ENCODE peak calls at places on chromosomes 11 and 22, in six cellular contexts. One of them, this sample, is unnamed.

GRCh38 chr11:46987183-46987582 is 50.6 kb downstream of the CSTPP1 start:
- DNase-seq in psoas muscle: no peak
- DNase-seq in fibroblast of lung: no peak
- DNase-seq in right cardiac atrium: no peak
- DNase-seq in neuronal stem cell: no peak
- DNase-seq in CD8-positive, alpha-beta T cell: no peak
- DNase-seq in this sample: no peak

GRCh38 chr22:44567846-44568493 is 69.9 kb upstream of the RTL6 start:
- DNase-seq in neuronal stem cell: no peak
- DNase-seq in right cardiac atrium: no peak
- DNase-seq in fibroblast of lung: peak; percentile 15
- DNase-seq in CD8-positive, alpha-beta T cell: peak; percentile 39
- DNase-seq in psoas muscle: peak; percentile 34
- DNase-seq in this sample: no peak

GRCh38 chr11:111586305-111586915 is 15.8 kb upstream of the SIK2 start:
- DNase-seq in psoas muscle: no peak
- DNase-seq in fibroblast of lung: peak; percentile 58
- DNase-seq in right cardiac atrium: no peak
- DNase-seq in CD8-positive, alpha-beta T cell: peak; percentile 58
- DNase-seq in neuronal stem cell: no peak
- DNase-seq in this sample: no peak

GRCh38 chr11:86374586-86374985 is at the start of gene CCDC81:
- DNase-seq in right cardiac atrium: peak; percentile 59
- DNase-seq in neuronal stem cell: peak; percentile 58
- DNase-seq in psoas muscle: no peak
- DNase-seq in CD8-positive, alpha-beta T cell: no peak
- DNase-seq in fibroblast of lung: peak; percentile 47
- DNase-seq in this sample: no peak

GRCh38 chr22:19916006-19916405 is 25.6 kb upstream of the COMT start:
- DNase-seq in CD8-positive, alpha-beta T cell: no peak
- DNase-seq in neuronal stem cell: no peak
- DNase-seq in right cardiac atrium: no peak
- DNase-seq in fibroblast of lung: no peak
- DNase-seq in psoas muscle: no peak
- DNase-seq in this sample: no peak

GRCh38 chr22:37230673-37231405 is 13.2 kb downstream of the RAC2 start:
- DNase-seq in psoas muscle: no peak
- DNase-seq in neuronal stem cell: no peak
- DNase-seq in right cardiac atrium: peak; percentile 25
- DNase-seq in fibroblast of lung: peak; percentile 7
- DNase-seq in CD8-positive, alpha-beta T cell: peak; percentile 77
- DNase-seq in this sample: no peak

GRCh38 chr11:61799665-61800284 is 7.1 kb downstream of the FEN1 start:
- DNase-seq in right cardiac atrium: peak; percentile 2
- DNase-seq in fibroblast of lung: no peak
- DNase-seq in CD8-positive, alpha-beta T cell: no peak
- DNase-seq in psoas muscle: no peak
- DNase-seq in neuronal stem cell: no peak
- DNase-seq in this sample: no peak

GRCh38 chr11:134661660-134662059 is 249.6 kb upstream of the B3GAT1 start:
- DNase-seq in neuronal stem cell: no peak
- DNase-seq in psoas muscle: no peak
- DNase-seq in CD8-positive, alpha-beta T cell: no peak
- DNase-seq in fibroblast of lung: no peak
- DNase-seq in right cardiac atrium: no peak
- DNase-seq in this sample: no peak

GRCh38 chr11:592501-592900 is 16.2 kb downstream of the PHRF1 start:
- DNase-seq in right cardiac atrium: no peak
- DNase-seq in neuronal stem cell: no peak
- DNase-seq in psoas muscle: no peak
- DNase-seq in fibroblast of lung: no peak
- DNase-seq in CD8-positive, alpha-beta T cell: no peak
- DNase-seq in this sample: no peak

GRCh38 chr22:43837666-43838065 is 24.6 kb downstream of the SULT4A1 start:
- DNase-seq in CD8-positive, alpha-beta T cell: no peak
- DNase-seq in psoas muscle: no peak
- DNase-seq in neuronal stem cell: no peak
- DNase-seq in right cardiac atrium: peak; percentile 22
- DNase-seq in fibroblast of lung: no peak
- DNase-seq in this sample: no peak

GRCh38 chr22:24216541-24217209 is 28.2 kb downstream of the GGT5 start:
- DNase-seq in fibroblast of lung: no peak
- DNase-seq in psoas muscle: no peak
- DNase-seq in CD8-positive, alpha-beta T cell: no peak
- DNase-seq in right cardiac atrium: no peak
- DNase-seq in neuronal stem cell: no peak
- DNase-seq in this sample: no peak

GRCh38 chr11:18065572-18065971 is 19.5 kb upstream of the TPH1 start:
- DNase-seq in right cardiac atrium: no peak
- DNase-seq in CD8-positive, alpha-beta T cell: no peak
- DNase-seq in fibroblast of lung: no peak
- DNase-seq in neuronal stem cell: no peak
- DNase-seq in psoas muscle: no peak
- DNase-seq in this sample: no peak

GRCh38 chr22:30294830-30295229 is 5.5 kb upstream of the CASTOR1 start:
- DNase-seq in psoas muscle: no peak
- DNase-seq in neuronal stem cell: no peak
- DNase-seq in right cardiac atrium: peak; percentile 51
- DNase-seq in CD8-positive, alpha-beta T cell: no peak
- DNase-seq in fibroblast of lung: no peak
- DNase-seq in this sample: no peak

GRCh38 chr22:28141614-28142013 is 222.6 kb upstream of the PITPNB start:
- DNase-seq in CD8-positive, alpha-beta T cell: no peak
- DNase-seq in psoas muscle: no peak
- DNase-seq in right cardiac atrium: no peak
- DNase-seq in fibroblast of lung: peak; percentile 92
- DNase-seq in neuronal stem cell: no peak
- DNase-seq in this sample: no peak

GRCh38 chr22:19811211-19811621 is 43.5 kb downstream of the GNB1L start:
- DNase-seq in fibroblast of lung: no peak
- DNase-seq in CD8-positive, alpha-beta T cell: no peak
- DNase-seq in neuronal stem cell: no peak
- DNase-seq in psoas muscle: no peak
- DNase-seq in right cardiac atrium: no peak
- DNase-seq in this sample: no peak

GRCh38 chr11:113345978-113346377 is 31.6 kb downstream of the TTC12 start:
- DNase-seq in neuronal stem cell: no peak
- DNase-seq in fibroblast of lung: peak; percentile 7
- DNase-seq in CD8-positive, alpha-beta T cell: no peak
- DNase-seq in right cardiac atrium: no peak
- DNase-seq in psoas muscle: no peak
- DNase-seq in this sample: no peak

GRCh38 chr11:88281317-88281712 is 56.2 kb downstream of the CTSC start:
- DNase-seq in CD8-positive, alpha-beta T cell: no peak
- DNase-seq in right cardiac atrium: no peak
- DNase-seq in neuronal stem cell: no peak
- DNase-seq in psoas muscle: no peak
- DNase-seq in fibroblast of lung: peak; percentile 7
- DNase-seq in this sample: no peak

DNA sequence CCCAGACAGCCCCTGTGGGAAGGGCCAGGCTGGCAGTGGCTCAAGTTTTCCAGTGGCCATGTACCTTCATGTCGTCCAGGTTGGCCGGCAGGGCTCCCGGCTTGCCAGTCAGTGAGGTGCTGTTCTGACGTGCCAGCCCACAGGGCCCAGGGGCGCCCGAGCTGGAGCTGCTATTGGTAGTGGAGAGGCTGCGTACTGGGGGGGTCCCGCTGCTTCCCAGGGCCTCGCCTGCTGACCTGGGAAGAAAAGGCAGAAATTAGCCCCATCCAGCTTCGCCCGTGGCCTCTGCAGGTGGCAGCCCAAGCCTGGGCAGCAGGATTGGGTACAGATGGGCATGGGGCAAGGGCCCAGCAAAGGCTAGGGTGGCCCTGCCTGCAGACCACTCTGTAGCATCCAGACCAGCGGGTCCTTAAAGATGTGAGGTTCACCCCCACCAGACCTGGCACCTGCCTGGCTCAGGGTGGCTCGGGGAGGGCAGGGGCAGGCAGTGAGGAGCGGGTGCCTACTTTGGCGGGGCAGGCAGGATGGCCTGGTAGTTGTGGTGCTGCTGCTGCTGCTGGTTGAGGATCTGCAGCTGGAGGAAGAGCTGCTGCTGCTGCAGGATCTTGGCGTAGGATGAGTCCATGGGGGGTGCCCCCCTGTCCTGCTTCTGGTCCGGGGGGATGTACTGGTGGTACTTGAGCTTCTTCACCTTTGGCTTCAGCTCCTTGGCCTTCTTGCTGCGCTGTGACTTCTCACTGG is 50.1 kb downstream of the SGSM3 start:
- DNase-seq in neuronal stem cell: no peak
- DNase-seq in CD8-positive, alpha-beta T cell: no peak
- DNase-seq in psoas muscle: no peak
- DNase-seq in fibroblast of lung: no peak
- DNase-seq in right cardiac atrium: peak; percentile 51
- DNase-seq in this sample: no peak
- H3K27ac ChIP-seq in neuronal stem cell: no peak overlapping the region
- H3K27ac ChIP-seq in CD8-positive, alpha-beta T cell: no peak overlapping the region
- H3K27ac ChIP-seq in psoas muscle: no peak overlapping the region
- H3K27ac ChIP-seq in fibroblast of lung: no peak overlapping the region
- H3K27ac ChIP-seq in right cardiac atrium: no peak overlapping the region
- H3K27ac ChIP-seq in this sample: no peak overlapping the region

DNA sequence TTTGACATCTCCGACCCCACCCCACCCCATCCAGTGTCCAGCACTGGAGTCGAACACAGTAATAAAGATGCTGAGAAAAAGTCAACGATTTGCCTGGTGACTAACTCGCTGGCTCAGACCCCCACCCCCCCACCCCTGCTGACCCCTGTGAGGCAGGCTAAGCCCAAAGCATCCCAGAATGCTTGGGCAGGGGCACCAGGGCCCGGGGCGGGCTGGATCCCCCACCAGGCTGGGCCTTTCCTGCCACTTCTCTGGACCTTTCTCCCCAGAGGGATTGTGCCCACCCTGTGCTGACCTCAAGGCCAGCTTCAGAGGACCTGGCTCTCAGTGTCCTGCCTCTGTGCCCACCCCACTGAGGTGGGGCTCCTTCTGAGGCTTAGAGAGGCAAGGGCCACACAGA is 1.8 kb downstream of the C11orf86 start:
- DNase-seq in right cardiac atrium: no peak
- DNase-seq in psoas muscle: no peak
- DNase-seq in fibroblast of lung: no peak
- DNase-seq in CD8-positive, alpha-beta T cell: no peak
- DNase-seq in neuronal stem cell: no peak
- DNase-seq in this sample: no peak
- H3K4me1 ChIP-seq in right cardiac atrium: no peaks in the 10 kb centered on the region
- H3K4me1 ChIP-seq in psoas muscle: peaks cover 8% of the 10 kb centered on the region
- H3K4me1 ChIP-seq in fibroblast of lung: peaks cover 2% of the 10 kb centered on the region
- H3K4me1 ChIP-seq in CD8-positive, alpha-beta T cell: peaks cover under 1% of the 10 kb centered on the region
- H3K4me1 ChIP-seq in neuronal stem cell: no peaks in the 10 kb centered on the region
- H3K4me1 ChIP-seq in this sample: peaks cover 2% of the 10 kb centered on the region

GRCh38 chr11:35304393-35304790 is 115.0 kb downstream of the SLC1A2 start:
- DNase-seq in neuronal stem cell: no peak
- DNase-seq in psoas muscle: no peak
- DNase-seq in fibroblast of lung: peak; percentile 74
- DNase-seq in right cardiac atrium: no peak
- DNase-seq in CD8-positive, alpha-beta T cell: no peak
- DNase-seq in this sample: no peak

GRCh38 chr11:35307221-35307621 is 112.1 kb downstream of the SLC1A2 start:
- DNase-seq in psoas muscle: no peak
- DNase-seq in neuronal stem cell: no peak
- DNase-seq in right cardiac atrium: no peak
- DNase-seq in fibroblast of lung: no peak
- DNase-seq in CD8-positive, alpha-beta T cell: no peak
- DNase-seq in this sample: no peak

GRCh38 chr11:35303596-35304392 is 115.6 kb downstream of the SLC1A2 start:
- DNase-seq in fibroblast of lung: peak; percentile 59
- DNase-seq in psoas muscle: peak; percentile 67
- DNase-seq in neuronal stem cell: no peak
- DNase-seq in CD8-positive, alpha-beta T cell: no peak
- DNase-seq in right cardiac atrium: peak; percentile 68
- DNase-seq in this sample: no peak

GRCh38 chr11:35304900-35305299 is 114.5 kb downstream of the SLC1A2 start:
- DNase-seq in fibroblast of lung: peak; percentile 60
- DNase-seq in CD8-positive, alpha-beta T cell: no peak
- DNase-seq in neuronal stem cell: no peak
- DNase-seq in right cardiac atrium: no peak
- DNase-seq in psoas muscle: no peak
- DNase-seq in this sample: no peak

DNA sequence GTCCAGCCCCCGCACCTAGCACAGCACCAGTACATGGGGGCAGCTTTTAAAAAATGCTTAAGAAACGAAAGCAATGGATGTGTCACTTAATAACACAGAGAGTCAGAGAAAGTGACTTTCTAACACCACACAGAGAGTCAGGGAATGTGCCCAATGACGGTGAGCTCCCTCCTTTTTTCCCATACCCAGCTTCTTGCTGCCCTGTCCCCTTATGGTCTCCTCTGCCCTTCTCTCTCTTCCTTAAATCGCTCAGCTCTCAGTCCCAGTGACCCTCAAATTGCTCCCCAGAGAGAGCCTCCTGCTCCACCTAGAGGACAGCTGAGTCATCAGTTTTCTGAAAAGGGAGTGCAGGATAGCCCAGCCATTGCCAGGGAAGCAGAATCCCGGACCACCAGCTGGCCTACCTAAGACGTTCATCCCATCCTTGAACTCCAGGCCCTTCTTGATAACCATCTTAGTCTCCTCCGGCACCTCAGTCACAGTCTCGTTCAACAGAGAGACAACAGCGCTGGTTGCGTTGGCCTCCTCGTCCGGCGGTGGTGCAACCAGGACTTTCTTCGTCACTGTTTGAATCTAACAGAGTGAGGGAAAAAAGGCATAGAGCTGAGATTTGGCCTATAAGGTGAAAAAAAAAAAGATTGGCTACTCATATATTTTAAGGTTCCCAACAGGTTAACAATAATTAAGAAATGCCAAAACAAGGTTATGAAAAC is 113.5 kb downstream of the SLC1A2 start:
- DNase-seq in fibroblast of lung: peak; percentile 48
- DNase-seq in psoas muscle: no peak
- DNase-seq in right cardiac atrium: no peak
- DNase-seq in neuronal stem cell: peak; percentile 33
- DNase-seq in CD8-positive, alpha-beta T cell: peak; percentile 53
- DNase-seq in this sample: peak; percentile 43
- H3K27ac ChIP-seq in fibroblast of lung: peak overlapping the region; percentile 93
- H3K27ac ChIP-seq in psoas muscle: no peak overlapping the region
- H3K27ac ChIP-seq in right cardiac atrium: no peak overlapping the region
- H3K27ac ChIP-seq in neuronal stem cell: no peak overlapping the region
- H3K27ac ChIP-seq in CD8-positive, alpha-beta T cell: peak overlapping the region; percentile 29
- H3K27ac ChIP-seq in this sample: no peak overlapping the region

DNA sequence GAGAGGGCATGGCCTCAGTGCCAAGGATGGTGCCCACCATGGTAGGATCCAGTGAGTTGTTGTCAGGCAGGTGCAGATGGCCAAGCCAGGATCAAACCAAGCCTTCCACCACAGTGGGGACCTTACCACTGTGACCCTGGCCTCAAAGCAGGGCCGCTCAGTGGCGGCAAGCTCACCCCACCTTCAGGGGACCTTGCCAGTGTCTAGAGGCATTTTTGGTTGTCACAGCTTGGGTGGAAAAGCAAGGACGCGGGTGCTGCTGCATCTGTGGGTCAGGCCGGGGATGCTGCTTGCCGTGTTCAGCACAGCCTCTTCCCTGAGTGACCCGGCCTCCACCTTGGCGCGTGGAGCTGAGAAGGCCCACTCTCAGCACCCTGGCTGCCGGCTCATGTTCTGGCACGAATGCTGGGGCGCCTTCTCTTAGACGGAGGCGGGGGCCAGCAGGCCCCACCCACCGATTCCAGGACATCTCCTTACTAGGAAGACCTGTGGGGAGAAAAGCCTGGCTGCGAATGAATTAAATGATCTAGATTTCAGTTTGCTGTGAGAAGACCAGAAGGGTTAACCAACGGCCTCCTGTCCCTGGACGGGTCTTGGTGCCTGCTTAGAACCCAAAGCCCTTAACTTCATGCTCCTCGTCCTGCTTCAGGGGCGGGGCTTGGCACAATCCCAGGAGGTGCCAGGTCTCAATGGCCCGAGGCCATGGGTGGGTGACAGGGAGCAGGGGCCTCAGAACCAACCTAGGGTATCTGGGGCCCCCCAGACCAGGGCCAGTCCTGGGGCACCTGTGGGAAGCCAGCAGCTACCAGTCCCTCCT is 18.9 kb downstream of the TRMU start:
- DNase-seq in psoas muscle: no peak
- DNase-seq in right cardiac atrium: peak; percentile 74
- DNase-seq in fibroblast of lung: no peak
- DNase-seq in neuronal stem cell: no peak
- DNase-seq in CD8-positive, alpha-beta T cell: no peak
- DNase-seq in this sample: no peak
- H3K4me1 ChIP-seq in psoas muscle: peaks cover 9% of the 10 kb centered on the region
- H3K4me1 ChIP-seq in right cardiac atrium: no peaks in the 10 kb centered on the region
- H3K4me1 ChIP-seq in fibroblast of lung: no peaks in the 10 kb centered on the region
- H3K4me1 ChIP-seq in neuronal stem cell: no peaks in the 10 kb centered on the region
- H3K4me1 ChIP-seq in CD8-positive, alpha-beta T cell: no peaks in the 10 kb centered on the region
- H3K4me1 ChIP-seq in this sample: no peaks in the 10 kb centered on the region